ENCODE peak calls at places on chromosomes 12 and 14, in five cellular contexts. M is CD8-positive, alpha-beta memory T cell; S is heart right ventricle; O is right cardiac atrium; Y is pancreas. L is an unnamed sample. For H3K4me1 and H3K27me3, the result is how much of the 10 kb centered on the place peaks cover.

GRCh38 chr14:58823309-58823708 is 185.5 kb downstream of the DACT1 start:
- DNase-seq in M (no peak), S (no peak), O (no peak), Y (no peak), L (no peak)

GRCh38 chr12:94488449-94488848 is 28.8 kb upstream of the CEP83 start:
- DNase-seq in M (no peak), S (no peak), O (no peak), Y (no peak), L (no peak)

GRCh38 chr12:44748950-44749468 is 127.1 kb downstream of the NELL2 start:
- DNase-seq in M (no peak), S (no peak), O (no peak), Y (no peak), L (no peak)

GRCh38 chr12:14252697-14253096 is 112.8 kb upstream of the ATF7IP start:
- DNase-seq in M (no peak), S (no peak), O (no peak), Y (no peak), L (no peak)

GRCh38 chr14:71187633-71188356 is 280.5 kb downstream of the PCNX1 start:
- DNase-seq in M (no peak), S (no peak), O (no peak), Y (no peak), L (no peak)

GRCh38 chr12:91053951-91054715 is 3.7 kb downstream of the KERA start:
- DNase-seq in M (no peak), S (no peak), O (no peak), Y (no peak), L (no peak)

GRCh38 chr12:119208626-119209061 is 29.9 kb downstream of the HSPB8 start:
- DNase-seq in M (no peak), S (peak), O (peak), Y (no peak), L (no peak)

GRCh38 chr14:85731198-85731597 is 201.3 kb downstream of the FLRT2 start:
- DNase-seq in M (no peak), S (no peak), O (no peak), Y (no peak), L (no peak)

GRCh38 chr14:50001146-50001998 is 108.5 kb downstream of the ARF6 start:
- DNase-seq in M (peak), S (no peak), O (peak), Y (peak), L (peak)

GRCh38 chr12:1836854-1837411 is 16.6 kb downstream of the LRTM2 start:
- DNase-seq in M (no peak), S (no peak), O (no peak), Y (no peak), L (no peak)

GRCh38 chr12:42135264-42135814 is 9.3 kb downstream of the GXYLT1 start:
- DNase-seq in M (no peak), S (no peak), O (no peak), Y (no peak), L (no peak)

GRCh38 chr12:57829025-57829777 is 10.7 kb upstream of the AVIL start:
- DNase-seq in M (no peak), S (no peak), O (no peak), Y (no peak), L (no peak)

GRCh38 chr14:100237735-100238418 is 1.1 kb upstream of the YY1 start:
- DNase-seq in M (no peak), S (peak), O (peak), Y (peak), L (no peak)

GRCh38 chr14:32808574-32809098 is 130.0 kb upstream of the NPAS3 start:
- DNase-seq in M (no peak), S (no peak), O (no peak), Y (peak), L (no peak)

GRCh38 chr14:100714205-100714781 is 12.4 kb upstream of the DLK1 start:
- DNase-seq in M (no peak), S (no peak), O (no peak), Y (no peak), L (no peak)

GRCh38 chr12:71636704-71637115 is 26.9 kb downstream of the ZFC3H1 start:
- DNase-seq in M (peak), S (no peak), O (no peak), Y (no peak), L (peak)

GRCh38 chr12:45336762-45337596 is 121.1 kb downstream of the ANO6 start:
- DNase-seq in M (no peak), S (no peak), O (no peak), Y (no peak), L (no peak)

GRCh38 chr12:102603021-102603420 is 122.7 kb upstream of the IGF1 start:
- DNase-seq in M (no peak), S (no peak), O (no peak), Y (no peak), L (no peak)

GRCh38 chr12:88303335-88303734 is 161.2 kb downstream of the TMTC3 start:
- DNase-seq in M (no peak), S (no peak), O (no peak), Y (no peak), L (no peak)
- H3K4me1 ChIP-seq in M (under half), S (under half), O (under half), Y (under half), L (under half)

GRCh38 chr14:94764573-94764972 is 5.3 kb downstream of the GSC start:
- DNase-seq in M (no peak), S (no peak), O (no peak), Y (no peak), L (no peak)
- H3K27me3 ChIP-seq in M (under half), S (under half), O (under half), Y (under half), L (under half)

DNA sequence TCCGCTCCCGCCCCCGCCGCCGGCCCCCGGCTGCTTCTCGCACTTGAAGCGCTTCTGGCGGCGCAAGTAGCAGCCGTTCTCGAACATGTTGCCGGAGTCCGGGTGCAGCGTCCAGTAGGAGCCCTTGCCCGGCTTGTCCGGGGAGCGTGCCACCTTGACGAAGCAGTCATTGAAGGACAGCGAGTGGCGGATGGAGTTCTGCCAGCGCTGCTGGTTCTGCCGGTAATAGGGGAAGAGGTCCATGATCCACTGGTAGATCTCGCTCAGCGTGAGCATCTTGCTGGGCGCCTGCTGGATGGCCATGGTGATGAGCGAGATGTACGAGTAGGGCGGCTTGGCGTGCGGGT is 3.1 kb downstream of the FOXA1 start:
- DNase-seq in M (no peak), S (no peak), O (no peak), Y (peak), L (no peak)
- H3K27ac ChIP-seq in M (no peak), S (no peak), O (no peak), Y (no peak), L (no peak)

DNA sequence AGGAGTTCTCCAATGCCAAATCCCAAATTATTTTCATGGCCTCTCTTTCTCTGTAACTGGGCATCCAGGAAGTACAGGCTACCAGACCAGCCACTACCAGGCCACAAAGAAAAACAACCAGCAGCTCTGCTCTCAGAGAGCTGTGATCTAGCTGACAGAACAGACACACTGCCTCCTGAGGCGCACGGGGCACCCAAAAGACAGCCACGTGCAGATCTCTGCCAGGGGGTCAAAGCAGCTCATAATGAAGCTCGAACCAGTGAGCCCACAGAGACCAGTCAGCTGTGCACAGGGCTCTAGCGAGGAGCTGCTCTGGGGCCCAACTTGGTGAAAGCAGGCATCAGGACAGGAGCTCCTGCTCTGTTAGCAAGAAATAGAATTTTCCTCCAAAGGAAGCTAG is 30.4 kb downstream of the ACTN1 start:
- DNase-seq in M (no peak), S (no peak), O (peak), Y (no peak), L (no peak)
- H3K4me1 ChIP-seq in M (half or more), S (half or more), O (half or more), Y (under half), L (under half)

DNA sequence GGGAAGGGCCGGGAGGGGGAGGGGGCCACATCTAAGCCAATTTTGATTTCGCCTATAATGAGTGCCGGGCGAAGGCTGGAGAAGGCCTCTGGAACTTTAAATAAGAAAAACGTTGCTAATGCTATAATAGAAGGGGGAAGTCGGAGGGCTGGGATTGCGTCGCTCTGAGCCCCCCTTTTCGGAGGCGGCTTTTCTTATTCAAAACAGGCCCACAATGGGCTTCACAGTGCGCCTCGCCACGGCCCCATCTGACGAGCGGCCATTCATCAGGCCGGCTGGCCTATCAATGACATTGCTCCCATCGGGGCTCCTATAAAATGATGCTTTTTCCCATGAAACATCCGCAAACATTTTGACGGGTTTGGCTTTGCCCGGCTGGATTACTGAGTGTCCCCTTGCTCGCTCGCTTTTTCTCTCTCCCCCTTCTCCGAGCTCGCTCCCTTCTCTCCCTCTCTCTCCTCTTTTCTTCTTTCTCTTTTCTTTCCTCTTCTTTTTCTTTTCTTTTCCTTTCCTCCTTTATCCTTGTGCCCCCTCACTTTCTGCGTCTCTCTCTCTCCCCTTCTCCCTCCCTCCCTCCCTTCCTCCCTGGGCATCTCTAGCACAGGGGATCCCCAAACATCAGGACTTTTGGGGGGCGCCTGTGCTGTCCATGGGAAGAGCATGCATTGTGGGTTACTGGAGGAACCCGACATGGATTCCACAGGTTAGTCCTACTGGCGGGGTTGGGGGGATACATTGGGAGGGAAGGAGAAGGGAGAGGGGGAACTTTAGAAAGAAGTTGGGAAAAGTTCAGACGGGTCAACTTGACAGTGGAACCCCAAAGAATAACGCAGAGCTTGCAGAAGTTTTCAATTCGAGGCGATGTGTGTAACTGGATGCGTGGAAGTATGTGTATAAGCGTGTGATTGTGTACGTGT is at the start of gene RFX4:
- DNase-seq in M (no peak), S (no peak), O (no peak), Y (no peak), L (no peak)
- H3K27me3 ChIP-seq in M (under half), S (under half), O (under half), Y (under half), L (under half)

GRCh38 chr14:45787167-45787566 is 534.2 kb upstream of the MIS18BP1 start:
- DNase-seq in M (no peak), S (no peak), O (no peak), Y (no peak), L (no peak)

GRCh38 chr14:45785240-45785639 is 532.2 kb upstream of the MIS18BP1 start:
- DNase-seq in M (no peak), S (no peak), O (no peak), Y (no peak), L (no peak)

GRCh38 chr14:45793081-45793480 is 540.1 kb upstream of the MIS18BP1 start:
- DNase-seq in M (no peak), S (no peak), O (no peak), Y (no peak), L (no peak)

GRCh38 chr14:45786266-45786665 is 533.3 kb upstream of the MIS18BP1 start:
- DNase-seq in M (no peak), S (no peak), O (no peak), Y (no peak), L (no peak)

GRCh38 chr14:45790293-45790692 is 537.3 kb upstream of the MIS18BP1 start:
- DNase-seq in M (no peak), S (no peak), O (no peak), Y (no peak), L (no peak)
- H3K27ac ChIP-seq in M (no peak), S (no peak), O (no peak), Y (no peak), L (no peak)

GRCh38 chr14:95258754-95259593 is 60.7 kb downstream of the CLMN start:
- DNase-seq in M (no peak), S (no peak), O (no peak), Y (no peak), L (no peak)
- H3K4me1 ChIP-seq in M (under half), S (half or more), O (under half), Y (under half), L (under half)

GRCh38 chr12:26127404-26127803 is 2.6 kb upstream of the BHLHE41 start:
- DNase-seq in M (no peak), S (no peak), O (no peak), Y (no peak), L (no peak)

GRCh38 chr12:26128180-26128579 is 3.3 kb upstream of the BHLHE41 start:
- DNase-seq in M (no peak), S (no peak), O (no peak), Y (no peak), L (no peak)

GRCh38 chr12:26125451-26126339 is 858 bp upstream of the BHLHE41 start:
- DNase-seq in M (no peak), S (peak), O (peak), Y (peak), L (no peak)

GRCh38 chr12:26124491-26125450 is at the start of gene BHLHE41:
- DNase-seq in M (no peak), S (peak), O (peak), Y (peak), L (no peak)

DNA sequence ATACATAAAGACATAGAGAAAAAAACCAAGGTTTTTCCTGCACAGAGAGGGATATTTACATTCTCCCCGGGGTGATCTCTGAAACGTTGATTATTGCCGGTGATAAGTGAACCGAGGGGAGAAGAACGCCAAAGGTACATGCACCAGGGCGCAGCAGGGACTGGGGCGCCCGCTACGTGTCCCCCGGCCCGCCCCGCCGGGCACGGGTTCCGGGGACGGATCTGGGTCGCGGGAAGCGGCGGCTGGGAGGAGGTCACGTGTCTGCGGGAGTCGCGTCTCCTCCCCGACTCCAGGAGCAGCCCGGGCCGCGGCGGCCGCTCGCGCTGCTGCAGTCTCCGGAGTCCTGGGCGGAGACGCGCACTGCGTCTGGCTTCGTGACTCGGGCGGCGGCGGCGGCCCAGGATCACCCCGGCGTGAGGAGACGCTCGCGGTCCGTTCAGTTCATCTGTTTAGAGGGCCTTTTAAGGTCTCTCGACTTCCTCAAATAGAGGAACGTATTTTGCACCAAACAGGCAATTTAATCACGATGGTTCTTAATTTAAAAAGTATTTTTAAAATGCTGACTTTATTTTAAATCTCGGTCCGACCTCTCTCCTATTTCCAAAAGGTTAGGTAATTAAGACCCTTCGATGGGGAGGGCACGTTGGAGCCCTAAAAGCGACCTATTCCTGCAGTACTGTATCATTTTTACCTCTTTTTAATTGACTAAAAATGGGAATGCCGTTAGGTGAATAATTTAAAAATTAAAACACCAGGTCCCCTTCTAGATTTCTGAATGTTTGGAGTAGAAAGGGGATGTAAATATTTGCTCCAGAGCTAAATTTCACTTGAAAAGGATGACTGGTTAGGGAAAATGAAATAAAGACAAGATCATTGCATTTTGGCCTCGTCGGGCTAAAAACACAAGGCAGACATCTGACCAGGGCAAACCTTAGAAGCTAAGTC is 1.8 kb upstream of the BHLHE41 start:
- DNase-seq in M (no peak), S (peak), O (peak), Y (peak), L (peak)
- H3K27me3 ChIP-seq in M (under half), S (under half), O (under half), Y (under half), L (under half)

L was measured in CD4-positive, alpha-beta memory T cell.